ENCODE peak calls at places on chromosomes 1 and 21, in four cellular contexts. K, E, V and U are unnamed samples.
A peak's percentile ranks its signal among the peaks of the same experiment; 100 is the strongest.

GRCh38 chr1:55318111-55318817 is 103.1 kb upstream of the USP24 start:
- DNase-seq in E (no peak), V (no peak), K (no peak), U (no peak)

GRCh38 chr1:39711359-39712340 is 20.4 kb upstream of the HPCAL4 start:
- DNase-seq in E (no peak), K (no peak), V (peak; percentile 52), U (no peak)

GRCh38 chr1:58932820-58933598 is 149.2 kb upstream of the JUN start:
- DNase-seq in E (no peak), V (peak; percentile 38), K (no peak), U (peak; percentile 57)

GRCh38 chr21:15741510-15741909 is 11.7 kb downstream of the USP25 start:
- DNase-seq in V (no peak), E (no peak), K (no peak), U (no peak)

GRCh38 chr1:169240449-169241242 is 127.0 kb downstream of the NME7 start:
- DNase-seq in V (no peak), K (no peak), E (no peak), U (no peak)

GRCh38 chr21:34574984-34575529 is 39.9 kb downstream of the RCAN1 start:
- DNase-seq in E (no peak), V (no peak), K (no peak), U (no peak)

GRCh38 chr1:172089768-172090510 is 248.6 kb downstream of the DNM3 start:
- DNase-seq in V (peak; percentile 1), K (no peak), E (peak; percentile 78), U (peak; percentile 33)

GRCh38 chr1:156221986-156222692 is 9.3 kb downstream of the PMF1 start:
- DNase-seq in V (no peak), K (no peak), E (no peak), U (no peak)

GRCh38 chr1:9996624-9997582 is at the start of gene RBP7:
- DNase-seq in K (peak; percentile 48), E (no peak), V (no peak), U (no peak)

GRCh38 chr1:63906053-63906704 is 132.4 kb downstream of the ROR1 start:
- DNase-seq in V (no peak), E (no peak), K (no peak), U (no peak)

GRCh38 chr1:165928075-165928731 is 100.8 kb downstream of the UCK2 start:
- DNase-seq in V (peak; percentile 43), K (no peak), E (no peak), U (no peak)

GRCh38 chr1:33336580-33336979 is 15.7 kb upstream of the A3GALT2 start:
- DNase-seq in V (no peak), K (no peak), E (no peak), U (no peak)

GRCh38 chr1:22252248-22252647 is 109.4 kb upstream of the WNT4 start:
- DNase-seq in E (no peak), V (no peak), K (no peak), U (no peak)

GRCh38 chr1:163650624-163651023 is 328.9 kb downstream of the NUF2 start:
- DNase-seq in V (no peak), K (no peak), E (no peak), U (no peak)

DNA sequence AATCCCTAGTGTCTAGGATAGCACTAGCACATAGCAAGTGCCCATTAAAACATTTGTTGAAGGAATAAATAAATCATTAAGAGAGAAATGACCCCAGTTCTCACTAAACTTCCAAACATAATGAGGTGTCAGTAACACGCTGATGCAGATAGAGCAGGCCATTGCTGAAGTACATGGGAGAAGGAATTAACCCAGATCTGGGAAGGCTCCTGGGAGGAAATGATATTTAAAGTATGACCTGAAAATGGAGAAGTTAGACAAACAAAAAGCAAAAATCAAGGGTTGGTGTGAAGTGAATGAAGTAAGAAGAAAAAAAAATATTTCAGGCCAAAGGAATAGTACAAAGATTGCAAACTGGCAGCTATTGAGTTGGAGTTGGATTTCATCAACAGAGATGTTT is 71.4 kb downstream of the RGS2 start:
- DNase-seq in V (no peak), K (no peak), E (no peak), U (no peak)
- TF ChIP-seq POLR2AphosphoS5 in V (no peak), K (no peak), E (no peak), U (no peak)

GRCh38 chr1:36306210-36306901 is at the start of gene SH3D21:
- DNase-seq in E (peak; percentile 73), V (peak; percentile 67), K (peak; percentile 59), U (peak; percentile 68)

GRCh38 chr1:36306902-36307456 is 811 bp downstream of the SH3D21 start:
- DNase-seq in V (peak; percentile 90), E (peak; percentile 96), K (peak; percentile 98), U (peak; percentile 96)

GRCh38 chr1:36304970-36305914 is 926 bp upstream of the SH3D21 start:
- DNase-seq in K (no peak), E (peak; percentile 47), V (peak; percentile 15), U (peak; percentile 17)

GRCh38 chr1:36304521-36304920 is 1.6 kb upstream of the SH3D21 start:
- DNase-seq in V (no peak), K (no peak), E (peak; percentile 67), U (no peak)

DNA sequence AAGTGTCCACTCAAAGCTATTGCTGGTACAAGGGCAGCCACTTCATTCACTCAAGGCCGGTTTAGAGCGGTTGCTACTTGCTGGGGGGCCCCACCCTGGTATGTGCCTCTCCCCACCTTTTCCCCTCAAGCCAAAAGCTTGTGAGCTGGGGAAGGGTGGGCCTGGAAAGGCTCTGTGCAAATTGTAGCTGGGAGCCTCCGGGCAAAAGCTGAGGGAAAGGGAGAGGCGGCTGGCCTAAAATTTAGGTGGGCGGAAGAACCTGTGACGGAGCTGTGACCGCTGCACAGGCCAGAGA is 306 bp upstream of the SH3D21 start:
- DNase-seq in K (no peak), V (no peak), E (no peak), U (no peak)
- TF ChIP-seq POLR2AphosphoS5 in K (peak; percentile 25), V (peak; percentile 40), E (no peak), U (no peak)

GRCh38 chr1:182493063-182493462 is 43.1 kb downstream of the RGSL1 start:
- DNase-seq in V (no peak), K (no peak), E (no peak), U (no peak)
- TF ChIP-seq POLR2AphosphoS5 in V (no peak), K (no peak), E (no peak), U (no peak)

GRCh38 chr21:44325386-44326271 is 13.6 kb downstream of the CFAP410 start:
- DNase-seq in E (no peak), V (no peak), K (no peak), U (no peak)
- TF ChIP-seq POLR2AphosphoS5 in E (no peak), V (no peak), K (no peak), U (no peak)

GRCh38 chr1:114334297-114334696 is 176.7 kb downstream of the TRIM33 start:
- DNase-seq in E (no peak), K (no peak), V (no peak), U (no peak)

GRCh38 chr1:114337417-114337816 is 173.6 kb downstream of the TRIM33 start:
- DNase-seq in K (no peak), V (no peak), E (no peak), U (no peak)

GRCh38 chr1:114335273-114335672 is 175.7 kb downstream of the TRIM33 start:
- DNase-seq in V (no peak), E (no peak), K (no peak), U (no peak)

GRCh38 chr1:114338491-114338890 is 172.5 kb downstream of the TRIM33 start:
- DNase-seq in V (no peak), K (no peak), E (no peak), U (no peak)

GRCh38 chr1:114336360-114336759 is 174.6 kb downstream of the TRIM33 start:
- DNase-seq in V (no peak), K (no peak), E (no peak), U (no peak)
- TF ChIP-seq POLR2AphosphoS5 in V (no peak), K (no peak), E (no peak), U (no peak)